ENCODE peak calls at places on chromosomes 1 and 21, in six cellular contexts. Y is sciatic nerve; C is effector memory CD8-positive, alpha-beta T cell; B is stimulated activated CD8-positive, alpha-beta memory T cell treated with anti-CD3 and anti-CD28 coated beads, Interleukin-12 subunit alpha, Interleukin-12 subunit beta, amount 100 ng/mL, for 4 hours; S is NCI-H1092; K is renal cortical epithelial cell. P is an unnamed sample.

GRCh38 chr21:46622226-46622625 is 13.2 kb upstream of the PRMT2 start:
- DNase-seq in Y (peak; percentile 72), C (peak; percentile 58), B (no peak), S (no peak), K (no peak), P (peak; percentile 74)

GRCh38 chr1:160222521-160222920 is 17.3 kb downstream of the PEA15 start:
- DNase-seq in Y (no peak), C (no peak), B (no peak), S (no peak), K (no peak), P (no peak)

GRCh38 chr1:112686417-112686816 is 12.0 kb downstream of the MOV10 start:
- DNase-seq in Y (no peak), C (no peak), B (no peak), S (no peak), K (no peak), P (no peak)

GRCh38 chr1:110976089-110976488 is 12.4 kb upstream of the LRIF1 start:
- DNase-seq in Y (no peak), C (no peak), B (no peak), S (no peak), K (no peak), P (no peak)

GRCh38 chr1:215263636-215264035 is 181.1 kb downstream of the KCNK2 start:
- DNase-seq in Y (no peak), C (no peak), B (no peak), S (no peak), K (no peak), P (no peak)

GRCh38 chr1:27816921-27817630 is 13.5 kb upstream of the PPP1R8 start:
- DNase-seq in Y (no peak), C (no peak), B (no peak), S (no peak), K (no peak), P (no peak)

GRCh38 chr21:31656199-31657095 is 3.0 kb upstream of the SOD1 start:
- DNase-seq in Y (no peak), C (no peak), B (no peak), S (no peak), K (no peak), P (no peak)

GRCh38 chr1:119220980-119221379 is 80.5 kb upstream of the WARS2 start:
- DNase-seq in Y (no peak), C (no peak), B (no peak), S (no peak), K (peak; percentile 4), P (no peak)

GRCh38 chr1:109361649-109362048 is 36.1 kb downstream of the SORT1 start:
- DNase-seq in Y (no peak), C (no peak), B (no peak), S (no peak), K (peak; percentile 54), P (no peak)

GRCh38 chr1:197808843-197809242 is 33.6 kb upstream of the DENND1B start:
- DNase-seq in Y (no peak), C (no peak), B (no peak), S (no peak), K (no peak), P (no peak)

GRCh38 chr1:244633140-244633539 is 19.8 kb upstream of the DESI2 start:
- DNase-seq in Y (no peak), C (no peak), B (no peak), S (no peak), K (no peak), P (no peak)

GRCh38 chr1:111841189-111841588 is 85.5 kb downstream of the DDX20 start:
- DNase-seq in Y (no peak), C (no peak), B (no peak), S (no peak), K (no peak), P (no peak)

GRCh38 chr21:37166733-37167132 is 93.7 kb downstream of the TTC3 start:
- DNase-seq in Y (no peak), C (no peak), B (no peak), S (no peak), K (peak; percentile 42), P (peak; percentile 2)

P was measured in naive thymus-derived CD4-positive, alpha-beta T cell.